ENCODE peak calls at places on chromosomes 16 and 17, in seven cellular contexts. J is lung; I is stomach; U is neural progenitor cell; D is right cardiac atrium; C is mammary epithelial cell; A is CD4-positive, CD25-positive, alpha-beta regulatory T cell. Y is an unnamed sample. For H3K4me1, the result is how much of the 10 kb centered on the place peaks cover.

GRCh38 chr17:73043686-73044581 is 48.6 kb downstream of the SLC39A11 start:
- DNase-seq in A (no peak), U (no peak), I (no peak), D (no peak), J (no peak), C (peak), Y (no peak)

GRCh38 chr17:59607817-59608403 is 11.8 kb upstream of the CLTC start:
- DNase-seq in I (no peak), D (no peak), J (no peak), U (peak), C (no peak), A (no peak), Y (no peak)

GRCh38 chr17:57505841-57506240 is 239.3 kb downstream of the CCDC182 start:
- DNase-seq in I (no peak), J (no peak), U (no peak), A (no peak), D (no peak), C (no peak), Y (no peak)

GRCh38 chr17:43994272-43995149 is 9.9 kb upstream of the NAGS start:
- DNase-seq in I (peak), C (peak), A (peak), D (peak), U (peak), J (peak), Y (no peak)

GRCh38 chr17:71080937-71081336 is 911.6 kb downstream of the KCNJ2 start:
- DNase-seq in J (no peak), I (no peak), A (no peak), C (no peak), U (no peak), D (no peak), Y (no peak)

GRCh38 chr16:83738926-83739503 is 68.8 kb upstream of the HSBP1 start:
- DNase-seq in A (no peak), I (no peak), J (no peak), U (no peak), C (no peak), D (no peak), Y (no peak)

GRCh38 chr16:31537362-31537921 is 9.7 kb downstream of the AHSP start:
- DNase-seq in A (no peak), C (no peak), I (no peak), U (peak), D (peak), J (no peak), Y (no peak)

GRCh38 chr16:645852-646678 is 3.1 kb upstream of the WDR90 start:
- DNase-seq in C (no peak), D (no peak), U (no peak), J (no peak), A (no peak), I (peak), Y (no peak)

GRCh38 chr17:80953471-80954315 is 37.9 kb upstream of the CHMP6 start:
- DNase-seq in J (no peak), I (no peak), C (no peak), D (peak), A (no peak), U (peak), Y (no peak)

GRCh38 chr17:59840329-59840907 is 52.3 kb downstream of the TUBD1 start:
- DNase-seq in D (no peak), A (no peak), J (no peak), C (peak), I (no peak), U (peak), Y (no peak)

GRCh38 chr17:29007456-29008455 is 1.9 kb upstream of the SEZ6 start:
- DNase-seq in D (no peak), C (peak), I (no peak), A (no peak), J (no peak), U (no peak), Y (no peak)

GRCh38 chr16:69166221-69166833 is 20.6 kb upstream of the SNTB2 start:
- DNase-seq in D (no peak), C (peak), J (no peak), U (no peak), I (no peak), A (no peak), Y (no peak)

GRCh38 chr17:67718325-67718941 is 697 bp downstream of the NOL11 start:
- DNase-seq in C (peak), I (no peak), U (no peak), A (peak), D (no peak), J (no peak), Y (no peak)

GRCh38 chr17:58181796-58182195 is 10.7 kb upstream of the EPX start:
- DNase-seq in J (no peak), I (no peak), C (no peak), A (no peak), U (no peak), D (no peak), Y (no peak)

GRCh38 chr17:45702666-45703266 is 81.4 kb upstream of the CRHR1 start:
- DNase-seq in C (peak), J (no peak), A (no peak), D (no peak), U (peak), I (no peak), Y (no peak)

GRCh38 chr17:17766351-17767095 is 70.3 kb downstream of the SREBF1 start:
- DNase-seq in C (no peak), U (peak), J (no peak), A (no peak), I (no peak), D (no peak), Y (no peak)

GRCh38 chr17:19537116-19537515 is 3.5 kb downstream of the SLC47A1 start:
- DNase-seq in I (no peak), J (no peak), U (peak), A (no peak), D (no peak), C (no peak), Y (no peak)

GRCh38 chr17:8941520-8941919 is 24.0 kb downstream of the PIK3R5 start:
- DNase-seq in D (peak), A (peak), C (no peak), U (no peak), I (no peak), J (no peak), Y (no peak)

GRCh38 chr16:48831081-48831722 is 221.2 kb upstream of the N4BP1 start:
- DNase-seq in I (no peak), D (no peak), U (peak), J (no peak), A (no peak), C (no peak), Y (no peak)

GRCh38 chr17:50079334-50080095 is 15.6 kb upstream of the PDK2 start:
- DNase-seq in J (no peak), D (peak), A (no peak), U (peak), C (peak), I (peak), Y (no peak)

GRCh38 chr17:38724337-38724988 is 5.7 kb upstream of the CISD3 start:
- DNase-seq in A (no peak), C (no peak), U (no peak), I (peak), J (no peak), D (peak), Y (no peak)

GRCh38 chr16:81486555-81487061 is 42.0 kb downstream of the CMIP start:
- DNase-seq in A (no peak), C (no peak), D (peak), J (no peak), U (no peak), I (peak), Y (no peak)

GRCh38 chr16:66273644-66274334 is 92.7 kb upstream of the CDH5 start:
- DNase-seq in U (no peak), C (peak), A (no peak), I (no peak), D (no peak), J (no peak), Y (no peak)

GRCh38 chr17:19262650-19263620 is 25.8 kb downstream of the EPN2 start:
- DNase-seq in D (no peak), J (peak), C (peak), I (no peak), A (no peak), U (no peak), Y (no peak)

GRCh38 chr17:80101160-80101945 is at the start of gene GAA:
- DNase-seq in C (peak), J (peak), U (peak), I (peak), A (peak), D (peak), Y (peak)

DNA sequence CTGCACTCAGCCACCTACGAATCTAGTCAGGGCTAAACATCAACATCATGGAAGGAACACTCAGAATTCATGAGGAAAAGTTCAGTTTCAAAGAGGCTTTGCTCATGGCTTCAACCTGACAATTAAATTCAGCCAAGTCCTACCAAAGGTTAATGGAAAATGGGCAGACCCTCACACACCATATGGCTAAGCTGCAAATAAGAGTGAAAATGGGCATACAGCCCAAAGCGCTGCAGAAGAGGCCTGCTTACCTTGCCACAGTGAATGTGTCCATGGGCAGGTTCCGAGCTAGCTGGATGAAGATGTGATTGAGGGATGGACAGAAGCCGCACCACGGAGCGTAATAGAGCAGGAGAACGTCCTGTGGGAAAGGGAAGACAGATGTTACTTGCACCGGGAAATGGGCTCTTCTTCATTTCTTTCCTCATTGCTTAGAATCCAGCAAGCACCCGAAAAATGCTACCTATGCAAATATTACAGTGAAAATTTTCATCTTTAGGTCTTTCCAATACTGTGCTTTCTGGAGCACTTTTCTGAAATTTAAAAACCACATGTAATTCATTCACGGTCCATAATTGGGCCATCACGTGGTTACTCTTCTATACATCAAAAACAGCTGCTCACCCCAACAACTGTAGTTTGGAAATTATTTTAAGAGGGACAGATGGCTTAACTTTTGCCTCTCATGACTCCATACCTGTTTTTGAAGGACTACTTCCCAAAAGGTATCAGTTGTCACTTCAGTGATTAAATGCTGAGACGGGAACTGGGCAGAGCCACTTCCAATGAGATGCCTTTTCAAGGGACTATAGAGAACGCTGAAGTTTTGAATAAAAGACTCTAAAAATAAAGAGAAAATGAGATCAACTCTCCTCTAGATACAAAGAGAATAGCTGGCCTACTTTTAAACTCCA is 19.6 kb downstream of the SNN start:
- DNase-seq in C (no peak), A (no peak), I (peak), U (no peak), J (no peak), D (no peak), Y (no peak)
- H3K4me1 ChIP-seq in C (under half), A (under half), I (half or more), U (under half), J (under half), D (under half), Y (under half)

GRCh38 chr17:47871048-47871447 is 20.1 kb upstream of the SP6 start:
- DNase-seq in D (no peak), A (no peak), C (no peak), I (no peak), U (no peak), J (no peak), Y (no peak)
- H3K4me1 ChIP-seq in D (under half), A (under half), C (under half), I (under half), U (under half), J (under half), Y (under half)

DNA sequence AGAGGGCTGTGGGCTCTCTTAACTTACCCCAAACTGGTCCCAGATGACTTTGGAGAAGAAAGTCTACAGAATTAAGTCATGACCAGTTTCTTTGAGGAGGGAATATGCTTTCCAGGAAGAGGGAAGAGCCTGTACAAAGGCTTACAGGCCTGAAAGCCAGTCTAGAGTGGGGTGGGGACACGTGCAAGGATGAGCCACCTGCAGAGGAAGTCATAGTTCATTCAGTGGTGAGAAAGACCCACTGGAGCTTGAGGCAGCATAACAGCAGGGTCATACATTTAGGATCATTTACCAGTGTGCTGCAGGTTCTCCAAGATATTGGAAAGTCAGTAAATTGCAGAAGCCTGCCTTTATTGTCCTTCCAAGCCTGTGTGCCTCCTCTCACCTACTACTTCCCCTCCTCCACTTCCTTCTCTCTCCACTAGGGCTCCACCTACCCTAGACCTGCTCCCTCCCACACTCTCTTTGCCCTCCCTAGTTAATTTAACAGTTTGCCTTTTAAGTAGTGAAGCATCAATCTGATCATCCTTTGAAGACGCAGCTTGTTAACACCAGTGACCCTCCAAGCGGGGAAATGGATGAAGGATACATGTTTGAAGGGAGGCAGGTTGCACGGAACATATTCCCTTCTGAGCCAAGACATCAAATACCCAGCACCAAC is 40.2 kb downstream of the CDRT15 start:
- DNase-seq in A (no peak), C (no peak), I (no peak), U (no peak), D (no peak), J (no peak), Y (no peak)
- H3K4me1 ChIP-seq in A (half or more), C (under half), I (under half), U (under half), D (under half), J (under half), Y (under half)

DNA sequence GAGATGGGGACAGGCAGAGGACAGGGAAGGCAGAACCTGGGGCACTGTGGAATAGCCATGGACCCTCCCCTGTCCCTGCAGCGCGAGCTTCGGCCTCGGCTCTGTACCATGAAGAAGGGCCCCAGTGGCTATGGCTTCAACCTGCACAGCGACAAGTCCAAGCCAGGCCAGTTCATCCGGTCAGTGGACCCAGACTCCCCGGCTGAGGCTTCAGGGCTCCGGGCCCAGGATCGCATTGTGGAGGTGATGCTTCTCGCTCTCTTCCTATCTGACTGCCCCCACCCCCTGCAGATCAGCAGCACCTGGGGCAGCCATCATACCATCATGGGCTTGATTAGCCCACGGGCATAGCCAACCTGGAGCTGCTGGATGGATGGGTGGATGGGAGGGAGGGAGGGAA is 13.5 kb downstream of the NHERF1 start:
- DNase-seq in D (no peak), I (no peak), U (no peak), J (no peak), C (no peak), A (no peak), Y (no peak)
- H3K4me1 ChIP-seq in D (under half), I (half or more), U (half or more), J (under half), C (under half), A (half or more), Y (under half)

GRCh38 chr17:30344283-30345088 is 10.6 kb upstream of the TMIGD1 start:
- DNase-seq in U (no peak), J (peak), D (peak), C (peak), I (peak), A (no peak), Y (no peak)
- H3K4me1 ChIP-seq in U (under half), J (under half), D (under half), C (under half), I (half or more), A (under half), Y (under half)

Y was measured in RWPE2.